ENCODE peak calls at places on chromosome 11, in seven cellular contexts. S is endothelial cell, Z is uterus, V is fibroblast of mammary gland, R is osteocyte, M is GM13977, N is cardiac muscle cell. C is an unnamed sample.

GRCh38 chr11:27635567-27636037 is 64.7 kb downstream of the BDNF start:
- DNase-seq in S (no peak), Z (no peak), V (no peak), R (no peak), M (no peak), N (no peak), C (no peak)

GRCh38 chr11:93133710-93134109 is 64.1 kb downstream of the SLC36A4 start:
- DNase-seq in S (no peak), Z (no peak), V (peak; percentile 45), R (no peak), M (no peak), N (no peak), C (peak; percentile 32)

GRCh38 chr11:46649180-46649738 is 31.9 kb downstream of the ATG13 start:
- DNase-seq in S (no peak), Z (peak; percentile 65), V (peak; percentile 99), R (no peak), M (no peak), N (no peak), C (peak; percentile 95)

GRCh38 chr11:88680806-88681205 is 343.3 kb upstream of the CTSC start:
- DNase-seq in S (no peak), Z (no peak), V (peak; percentile 38), R (no peak), M (no peak), N (no peak), C (peak; percentile 16)

GRCh38 chr11:124674168-124674517 is 439 bp downstream of the SPA17 start:
- DNase-seq in S (peak; percentile 10), Z (no peak), V (no peak), R (no peak), M (no peak), N (no peak), C (no peak)

GRCh38 chr11:132126973-132127900 is 756.8 kb downstream of the NTM start:
- DNase-seq in S (peak; percentile 34), Z (peak; percentile 21), V (peak; percentile 90), R (no peak), M (peak; percentile 49), N (peak; percentile 21), C (peak; percentile 93)

GRCh38 chr11:112689851-112690250 is 271.4 kb upstream of the NCAM1 start:
- DNase-seq in S (no peak), Z (no peak), V (no peak), R (no peak), M (no peak), N (no peak), C (no peak)

GRCh38 chr11:75199412-75199955 is 41.1 kb upstream of the TPBGL start:
- DNase-seq in S (no peak), Z (no peak), V (no peak), R (no peak), M (no peak), N (no peak), C (no peak)

GRCh38 chr11:130001491-130002351 is 914 bp downstream of the PRDM10 start:
- DNase-seq in S (no peak), Z (no peak), V (peak; percentile 38), R (no peak), M (peak; percentile 81), N (peak; percentile 47), C (peak; percentile 11)

GRCh38 chr11:23278121-23278520 is 417.8 kb upstream of the CCDC179 start:
- DNase-seq in S (no peak), Z (no peak), V (peak; percentile 81), R (no peak), M (no peak), N (no peak), C (peak; percentile 80)

GRCh38 chr11:59053387-59053786 is 32.7 kb upstream of the GLYATL1B start:
- DNase-seq in S (peak; percentile 70), Z (peak; percentile 36), V (peak; percentile 57), R (no peak), M (no peak), N (peak; percentile 65), C (peak; percentile 34)

GRCh38 chr11:64609436-64610047 is 18.5 kb downstream of the SLC22A12 start:
- DNase-seq in S (no peak), Z (no peak), V (peak; percentile 17), R (no peak), M (no peak), N (no peak), C (no peak)

GRCh38 chr11:125281831-125282595 is 117.5 kb downstream of the PKNOX2 start:
- DNase-seq in S (no peak), Z (no peak), V (no peak), R (no peak), M (no peak), N (no peak), C (no peak)

GRCh38 chr11:27239305-27239942 is 123.6 kb downstream of the CCDC34 start:
- DNase-seq in S (no peak), Z (peak; percentile 35), V (peak; percentile 94), R (no peak), M (no peak), N (no peak), C (peak; percentile 71)

GRCh38 chr11:69055598-69056516 is 7.1 kb downstream of the TPCN2 start:
- DNase-seq in S (no peak), Z (no peak), V (no peak), R (no peak), M (peak; percentile 92), N (no peak), C (no peak)

GRCh38 chr11:38305682-38306081 is 1707.6 kb upstream of the RAG2 start:
- DNase-seq in S (no peak), Z (no peak), V (peak; percentile 1), R (no peak), M (no peak), N (no peak), C (no peak)

GRCh38 chr11:45847908-45848316 is 637 bp downstream of the CRY2 start:
- DNase-seq in S (peak; percentile 37), Z (no peak), V (peak; percentile 57), R (no peak), M (peak; percentile 52), N (peak; percentile 78), C (peak; percentile 70)

GRCh38 chr11:130478881-130479280 is 30.4 kb downstream of the ADAMTS15 start:
- DNase-seq in S (no peak), Z (no peak), V (peak; percentile 33), R (no peak), M (peak; percentile 4), N (no peak), C (peak; percentile 35)

GRCh38 chr11:65912840-65913239 is 6.0 kb downstream of the C11orf68 start:
- DNase-seq in S (no peak), Z (no peak), V (peak; percentile 83), R (no peak), M (peak; percentile 50), N (no peak), C (peak; percentile 58)

GRCh38 chr11:68038718-68039525 is at the start of gene TCIRG1:
- DNase-seq in S (peak; percentile 72), Z (peak; percentile 89), V (peak; percentile 80), R (no peak), M (peak; percentile 92), N (peak; percentile 70), C (peak; percentile 82)

GRCh38 chr11:102780491-102780918 is at the start of gene MMP10:
- DNase-seq in S (no peak), Z (no peak), V (peak; percentile 74), R (no peak), M (no peak), N (peak; percentile 19), C (peak; percentile 80)

DNA sequence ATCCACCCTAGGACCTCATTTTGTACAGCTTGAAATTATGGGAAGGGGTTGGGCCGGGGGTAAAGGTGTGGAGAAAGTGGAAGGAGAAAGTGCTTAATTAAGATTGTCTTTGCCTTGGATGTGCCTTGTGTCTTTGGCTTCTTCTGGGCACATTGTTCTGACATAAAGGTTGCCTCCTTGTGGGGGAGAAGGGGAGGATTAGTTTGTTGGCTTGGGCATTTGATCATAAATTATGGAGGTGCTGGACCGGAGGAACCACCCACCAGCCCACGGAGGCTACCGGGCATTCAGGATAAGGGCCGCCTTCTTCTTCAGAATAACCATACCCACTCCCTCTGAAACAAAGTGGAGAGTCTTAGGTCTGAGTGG is 1.3 kb downstream of the PAFAH1B2 start:
- DNase-seq in S (peak; percentile 7), Z (peak; percentile 34), V (peak; percentile 56), R (no peak), M (peak; percentile 33), N (peak; percentile 17), C (peak; percentile 64)
- TF ChIP-seq CTCF in S (no peak), Z (peak; percentile 4), V (peak; percentile 17), R (peak; percentile 30), M (no peak), N (peak; percentile 31), C (peak; percentile 22)

GRCh38 chr11:127890026-127890611 is 697.2 kb downstream of the ETS1 start:
- DNase-seq in S (no peak), Z (no peak), V (peak; percentile 21), R (no peak), M (no peak), N (no peak), C (peak; percentile 23)

DNA sequence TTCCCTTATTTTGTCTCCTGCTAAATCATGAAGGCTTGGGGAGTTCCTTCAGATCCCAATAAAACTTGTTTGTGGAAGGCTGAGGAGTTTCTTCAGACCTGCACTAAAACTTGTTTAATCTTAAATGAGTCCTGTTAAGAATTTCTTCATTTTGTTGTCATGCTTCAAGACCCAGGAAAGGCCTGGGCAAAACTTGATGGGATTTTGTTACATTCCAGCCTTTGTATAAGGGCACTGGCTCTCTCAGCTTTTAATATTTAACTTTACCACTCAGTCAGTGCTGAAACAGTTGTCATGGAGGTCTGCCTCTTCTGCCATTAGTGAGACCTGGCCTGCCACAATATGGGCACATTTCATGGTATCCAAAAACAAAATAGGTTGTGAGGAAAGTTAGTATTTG is 699.0 kb downstream of the ETS1 start:
- DNase-seq in S (no peak), Z (no peak), V (no peak), R (no peak), M (no peak), N (no peak), C (no peak)
- TF ChIP-seq CTCF in S (no peak), Z (no peak), V (no peak), R (no peak), M (no peak), N (no peak), C (no peak)

GRCh38 chr11:128022761-128023160 is 564.6 kb downstream of the ETS1 start:
- DNase-seq in S (no peak), Z (no peak), V (no peak), R (no peak), M (no peak), N (no peak), C (no peak)
- TF ChIP-seq CTCF in S (no peak), Z (no peak), V (no peak), R (no peak), M (no peak), N (no peak), C (no peak)

DNA sequence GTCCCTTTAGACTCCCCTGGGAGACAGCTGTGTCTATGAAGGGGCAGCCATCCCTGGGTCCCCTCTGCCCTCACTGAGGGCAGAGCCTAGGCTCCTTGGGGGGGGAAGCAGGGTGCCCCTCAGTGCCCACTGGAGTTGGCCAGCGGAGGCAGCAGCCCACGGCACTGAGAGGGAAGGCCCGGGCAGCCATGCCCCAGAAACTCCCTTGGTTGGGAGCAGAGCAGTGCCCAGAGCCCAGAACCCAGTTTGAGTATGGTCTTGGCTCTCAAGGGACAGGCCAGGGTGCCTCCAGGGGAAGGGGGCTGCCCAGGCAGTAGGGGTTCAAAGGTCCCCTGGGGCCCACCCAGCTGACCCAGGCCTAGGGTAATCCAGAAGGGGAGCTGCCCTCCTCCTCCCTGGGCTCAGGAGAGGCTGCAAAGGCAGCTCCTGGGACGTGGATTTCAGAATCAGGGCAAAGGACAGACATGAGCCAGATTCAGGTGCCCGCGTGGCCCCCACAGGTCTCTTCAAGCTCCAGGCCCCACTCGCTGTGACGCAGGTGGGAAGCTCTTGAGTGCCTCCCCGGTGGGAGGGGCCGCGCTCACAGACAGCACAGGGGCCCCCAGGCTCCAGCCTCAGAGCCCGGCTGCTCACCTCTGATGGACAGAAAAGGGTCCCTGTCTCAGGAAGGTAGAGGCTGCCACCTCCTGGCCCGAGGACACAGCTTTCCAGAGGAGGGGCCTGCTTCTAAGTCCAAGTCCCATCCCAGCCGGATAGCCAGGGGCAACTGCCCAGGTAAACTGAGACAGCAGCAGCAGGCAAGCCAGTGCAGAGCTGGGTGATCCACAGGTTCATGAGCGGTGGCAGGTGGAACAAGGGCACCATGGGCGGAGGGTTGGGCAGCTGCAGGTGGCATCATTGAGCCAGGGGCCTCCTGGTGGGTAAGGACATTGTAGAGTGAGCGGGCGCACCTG is 2.6 kb downstream of the C11orf21 start:
- DNase-seq in S (peak; percentile 49), Z (no peak), V (no peak), R (peak; percentile 75), M (peak; percentile 57), N (peak; percentile 71), C (no peak)
- TF ChIP-seq CTCF in S (no peak), Z (peak; percentile 40), V (no peak), R (peak; percentile 29), M (peak; percentile 40), N (peak; percentile 24), C (no peak)